ENCODE peak calls at places on chromosomes 3 and 15, in five cellular contexts. M, S, Y, N and T are unnamed samples.

GRCh38 chr3:142586803-142587406 is 8.4 kb upstream of the ATR start:
- DNase-seq in M (peak; percentile 92), S (no peak), Y (peak; percentile 84), N (peak; percentile 88), T (no peak)

GRCh38 chr3:82643948-82644347 is 882.5 kb upstream of the GBE1 start:
- DNase-seq in M (peak; percentile 36), S (no peak), Y (no peak), N (no peak), T (no peak)

GRCh38 chr3:122458992-122459391 is 43.1 kb upstream of the WDR5B start:
- DNase-seq in M (peak; percentile 71), S (no peak), Y (no peak), N (peak; percentile 58), T (no peak)

GRCh38 chr3:39763390-39763789 is 46.0 kb upstream of the MYRIP start:
- DNase-seq in M (no peak), S (no peak), Y (no peak), N (no peak), T (no peak)

GRCh38 chr3:50483374-50483773 is 20.1 kb downstream of the CACNA2D2 start:
- DNase-seq in M (no peak), S (no peak), Y (no peak), N (no peak), T (no peak)

GRCh38 chr15:59687831-59688230 is 1.3 kb downstream of the BNIP2 start:
- DNase-seq in M (no peak), S (no peak), Y (no peak), N (no peak), T (no peak)

GRCh38 chr3:62665627-62666433 is 209.4 kb downstream of the CADPS start:
- DNase-seq in M (peak; percentile 94), S (peak; percentile 39), Y (peak; percentile 0), N (peak; percentile 83), T (peak; percentile 59)

GRCh38 chr15:60006203-60006782 is 2.2 kb downstream of the FOXB1 start:
- DNase-seq in M (peak; percentile 94), S (peak; percentile 32), Y (no peak), N (peak; percentile 44), T (no peak)

GRCh38 chr3:40920041-40920440 is 279.3 kb upstream of the CTNNB1 start:
- DNase-seq in M (peak; percentile 73), S (no peak), Y (no peak), N (no peak), T (no peak)

GRCh38 chr3:181054538-181054937 is 65.0 kb upstream of the DNAJC19 start:
- DNase-seq in M (no peak), S (no peak), Y (no peak), N (no peak), T (no peak)
- H3K4me3 ChIP-seq in M (no peak overlapping the region), S (no peak overlapping the region), Y (no peak overlapping the region), N (no peak overlapping the region), T (no peak overlapping the region)

GRCh38 chr3:129312021-129312639 is 33.5 kb downstream of the HMCES start:
- DNase-seq in M (no peak), S (no peak), Y (no peak), N (no peak), T (no peak)

GRCh38 chr3:129310111-129310601 is 31.5 kb downstream of the HMCES start:
- DNase-seq in M (no peak), S (no peak), Y (no peak), N (peak; percentile 69), T (no peak)

GRCh38 chr3:129311054-129311902 is 32.6 kb downstream of the HMCES start:
- DNase-seq in M (no peak), S (no peak), Y (no peak), N (no peak), T (no peak)

GRCh38 chr3:129308636-129309035 is 30.0 kb downstream of the HMCES start:
- DNase-seq in M (no peak), S (no peak), Y (no peak), N (no peak), T (no peak)

GRCh38 chr3:129310612-129311011 is 31.9 kb downstream of the HMCES start:
- DNase-seq in M (no peak), S (no peak), Y (no peak), N (no peak), T (no peak)
- TF ChIP-seq CTCF in M (no peak), S (no peak), Y (no peak), N (no peak), T (no peak)

GRCh38 chr3:37125195-37125594 is 49.2 kb downstream of the LRRFIP2 start:
- DNase-seq in M (no peak), S (no peak), Y (no peak), N (no peak), T (no peak)
- H3K4me1 ChIP-seq in M (no peaks in the 10 kb centered on the region), S (no peaks in the 10 kb centered on the region), Y (peaks cover 25% of the 10 kb centered on the region), N (peaks cover 12% of the 10 kb centered on the region), T (peaks cover 3% of the 10 kb centered on the region)

DNA sequence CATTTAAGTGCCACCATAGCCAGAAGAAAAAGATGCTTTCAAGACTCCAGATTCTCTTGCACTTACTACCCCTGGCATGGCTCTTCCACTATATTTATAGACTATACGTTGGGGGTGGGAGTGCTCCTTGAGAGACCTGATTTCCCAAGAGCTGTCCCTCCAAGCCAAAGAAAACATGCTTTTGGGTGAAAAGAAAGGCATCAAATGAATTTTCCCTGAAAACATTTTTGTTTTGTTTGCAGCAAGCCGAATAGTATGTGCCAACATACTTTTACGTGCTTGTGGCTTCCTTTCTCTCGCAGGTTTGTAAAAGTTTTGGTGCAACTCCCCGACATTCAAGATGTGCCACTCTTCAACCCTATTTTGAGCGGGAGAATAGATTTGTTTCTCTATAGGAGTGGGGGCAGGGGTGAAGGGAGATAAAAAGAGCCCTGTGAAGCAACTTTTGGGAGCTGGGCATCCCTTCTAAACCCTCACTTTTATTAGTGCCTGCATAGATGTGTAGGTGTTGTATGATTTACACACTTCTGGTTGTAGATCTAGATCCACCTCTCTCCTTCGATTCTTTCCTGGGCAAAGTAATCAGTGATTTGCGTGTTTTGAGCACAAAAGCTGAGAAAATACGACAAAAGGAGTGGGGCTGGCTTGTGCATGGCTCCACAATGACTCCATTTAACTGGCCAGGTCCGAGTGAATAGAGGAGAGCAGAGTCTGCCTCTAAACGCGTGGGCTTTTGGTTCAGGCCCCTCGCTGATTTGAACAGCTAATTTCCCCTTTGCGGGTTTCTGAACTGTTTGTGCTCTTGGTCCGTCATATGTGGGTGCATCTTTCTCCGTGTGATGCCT is 17.6 kb downstream of the SOX2 start:
- DNase-seq in M (no peak), S (no peak), Y (no peak), N (no peak), T (no peak)
- H3K4me3 ChIP-seq in M (peak overlapping the region; percentile 61), S (no peak overlapping the region), Y (no peak overlapping the region), N (no peak overlapping the region), T (no peak overlapping the region)

GRCh38 chr3:195259564-195260285 is 11.2 kb downstream of the XXYLT1 start:
- DNase-seq in M (peak; percentile 95), S (peak; percentile 93), Y (peak; percentile 72), N (peak; percentile 97), T (peak; percentile 93)
- TF ChIP-seq CTCF in M (no peak), S (peak; percentile 100), Y (peak; percentile 91), N (peak; percentile 38), T (peak; percentile 30)

GRCh38 chr15:64851503-64851840 is 9.8 kb downstream of the PLEKHO2 start:
- DNase-seq in M (peak; percentile 72), S (no peak), Y (no peak), N (peak; percentile 63), T (no peak)
- H3K4me1 ChIP-seq in M (peaks cover 36% of the 10 kb centered on the region), S (no peaks in the 10 kb centered on the region), Y (peaks cover 28% of the 10 kb centered on the region), N (peaks cover 9% of the 10 kb centered on the region), T (no peaks in the 10 kb centered on the region)

GRCh38 chr3:14848906-14849305 is 30.1 kb downstream of the FGD5 start:
- DNase-seq in M (no peak), S (no peak), Y (no peak), N (no peak), T (no peak)

GRCh38 chr3:14845826-14846225 is 27.1 kb downstream of the FGD5 start:
- DNase-seq in M (no peak), S (no peak), Y (no peak), N (no peak), T (no peak)

GRCh38 chr3:14846481-14846880 is 27.7 kb downstream of the FGD5 start:
- DNase-seq in M (no peak), S (no peak), Y (no peak), N (no peak), T (no peak)

GRCh38 chr3:14849831-14850230 is 31.1 kb downstream of the FGD5 start:
- DNase-seq in M (no peak), S (no peak), Y (no peak), N (no peak), T (no peak)

DNA sequence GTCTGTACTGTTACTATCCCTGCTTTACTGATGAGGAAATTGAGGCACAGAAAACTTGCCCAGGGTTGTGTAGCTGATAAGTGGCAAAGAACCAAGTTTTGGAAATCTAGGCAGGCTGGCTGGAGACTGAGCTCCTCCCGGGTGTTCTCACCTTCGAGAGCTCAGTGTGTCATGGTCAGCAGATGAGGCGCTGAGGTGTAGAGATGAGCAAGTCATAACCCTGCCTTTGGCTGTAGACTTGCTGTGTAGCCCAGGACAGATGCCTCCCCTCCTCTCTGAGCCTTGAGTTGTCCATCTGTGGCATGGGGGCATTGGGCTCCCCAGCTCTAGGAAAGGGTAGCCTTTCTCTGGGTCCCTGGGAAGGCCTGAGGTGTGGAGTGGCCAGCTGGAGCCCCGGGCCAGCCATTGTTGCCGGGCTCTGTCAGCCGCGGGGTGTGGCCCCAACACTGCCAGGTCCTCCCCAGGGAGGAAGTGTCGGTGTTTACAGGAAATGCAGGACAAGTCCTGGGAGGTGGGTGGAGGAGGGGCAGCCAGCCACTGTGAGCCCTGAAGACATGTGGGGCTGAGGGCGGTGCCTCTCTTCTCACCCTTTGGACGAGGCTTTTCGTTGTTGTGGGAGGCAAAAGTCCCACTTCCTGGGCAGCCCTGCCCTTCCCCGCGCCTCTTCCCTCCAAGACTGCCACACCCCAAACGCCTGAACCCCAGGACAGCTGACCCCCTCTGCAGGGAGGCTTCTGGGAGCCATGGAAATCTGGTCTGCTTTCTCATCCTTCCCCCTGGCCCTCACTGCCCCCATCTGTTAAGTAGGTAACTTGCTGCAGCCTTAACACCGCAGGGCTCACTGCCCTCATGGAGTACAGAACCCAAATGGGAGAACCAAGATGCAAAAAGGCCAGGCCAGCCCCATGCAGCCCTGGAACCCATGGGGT is 29.1 kb downstream of the FGD5 start:
- DNase-seq in M (peak; percentile 86), S (peak; percentile 42), Y (no peak), N (peak; percentile 66), T (no peak)
- H3K4me3 ChIP-seq in M (peak overlapping the region; percentile 34), S (no peak overlapping the region), Y (no peak overlapping the region), N (no peak overlapping the region), T (no peak overlapping the region)